ENCODE peak calls at places on chromosomes 1 and 21, in seven cellular contexts. X, P, M, N, V, D and S are unnamed samples. For H3K27me3, the result is how much of the 10 kb centered on the place peaks cover.

GRCh38 chr21:20270365-20271055 is 727.7 kb upstream of the NCAM2 start:
- DNase-seq in X (no peak), P (no peak), M (no peak), N (no peak), V (no peak), D (no peak), S (no peak)

GRCh38 chr1:54312874-54313316 is 93.3 kb downstream of the SSBP3 start:
- DNase-seq in X (no peak), P (peak), M (no peak), N (peak), V (peak), D (peak), S (peak)

GRCh38 chr1:184145083-184145482 is 93.6 kb downstream of the TSEN15 start:
- DNase-seq in X (no peak), P (no peak), M (no peak), N (no peak), V (no peak), D (no peak), S (no peak)

GRCh38 chr1:207261971-207262370 is 59.5 kb upstream of the CD55 start:
- DNase-seq in X (no peak), P (no peak), M (no peak), N (no peak), V (no peak), D (no peak), S (no peak)

GRCh38 chr1:7224644-7225043 is 439.4 kb downstream of the CAMTA1 start:
- DNase-seq in X (no peak), P (no peak), M (no peak), N (peak), V (no peak), D (no peak), S (peak)

GRCh38 chr1:156838972-156839371 is 19.9 kb downstream of the INSRR start:
- DNase-seq in X (peak), P (no peak), M (peak), N (no peak), V (peak), D (no peak), S (no peak)

GRCh38 chr21:45145146-45145545 is 70.8 kb downstream of the ADARB1 start:
- DNase-seq in X (no peak), P (no peak), M (no peak), N (no peak), V (no peak), D (peak), S (no peak)

GRCh38 chr1:176765608-176766007 is 302.6 kb downstream of the PAPPA2 start:
- DNase-seq in X (no peak), P (no peak), M (no peak), N (no peak), V (no peak), D (no peak), S (no peak)

GRCh38 chr21:18244721-18245486 is at the start of gene CHODL:
- DNase-seq in X (no peak), P (no peak), M (no peak), N (no peak), V (no peak), D (no peak), S (no peak)

GRCh38 chr1:25579947-25580309 is 36.5 kb downstream of the LDLRAP1 start:
- DNase-seq in X (no peak), P (no peak), M (no peak), N (no peak), V (no peak), D (no peak), S (no peak)

GRCh38 chr1:170162385-170163226 is 16.8 kb downstream of the NTMT2 start:
- DNase-seq in X (no peak), P (no peak), M (no peak), N (no peak), V (peak), D (peak), S (no peak)

GRCh38 chr1:63818567-63819340 is 44.9 kb downstream of the ROR1 start:
- DNase-seq in X (no peak), P (no peak), M (no peak), N (no peak), V (no peak), D (no peak), S (no peak)

GRCh38 chr1:193211539-193211938 is 25.1 kb upstream of the B3GALT2 start:
- DNase-seq in X (no peak), P (no peak), M (no peak), N (no peak), V (no peak), D (no peak), S (no peak)

GRCh38 chr1:53498555-53499142 is 39.5 kb downstream of the DMRTB1 start:
- DNase-seq in X (no peak), P (no peak), M (no peak), N (no peak), V (no peak), D (no peak), S (no peak)

GRCh38 chr1:217137210-217137871 is 414.1 kb upstream of the ESRRG start:
- DNase-seq in X (no peak), P (no peak), M (no peak), N (no peak), V (peak), D (no peak), S (peak)

GRCh38 chr21:17441370-17441769 is 71.5 kb upstream of the CXADR start:
- DNase-seq in X (no peak), P (no peak), M (no peak), N (peak), V (peak), D (no peak), S (peak)

GRCh38 chr21:29701676-29702075 is 238.1 kb downstream of the GRIK1 start:
- DNase-seq in X (no peak), P (no peak), M (no peak), N (no peak), V (no peak), D (no peak), S (no peak)

GRCh38 chr1:168507271-168507670 is 36.5 kb downstream of the XCL2 start:
- DNase-seq in X (no peak), P (no peak), M (no peak), N (no peak), V (peak), D (no peak), S (no peak)

GRCh38 chr1:200445213-200445612 is 35.4 kb upstream of the ZNF281 start:
- DNase-seq in X (no peak), P (no peak), M (no peak), N (no peak), V (no peak), D (no peak), S (no peak)

GRCh38 chr1:231684333-231685244 is 58.0 kb downstream of the DISC1 start:
- DNase-seq in X (no peak), P (no peak), M (no peak), N (peak), V (no peak), D (no peak), S (peak)

GRCh38 chr1:26049531-26050254 is 3.8 kb upstream of the SLC30A2 start:
- DNase-seq in X (no peak), P (no peak), M (no peak), N (peak), V (no peak), D (no peak), S (peak)

GRCh38 chr1:66313446-66313845 is 220.5 kb upstream of the SGIP1 start:
- DNase-seq in X (no peak), P (no peak), M (no peak), N (no peak), V (no peak), D (no peak), S (no peak)

GRCh38 chr1:231969078-231969477 is 342.5 kb downstream of the DISC1 start:
- DNase-seq in X (no peak), P (no peak), M (no peak), N (no peak), V (no peak), D (no peak), S (no peak)

GRCh38 chr1:101293461-101294045 is 56.7 kb downstream of the S1PR1 start:
- DNase-seq in X (peak), P (no peak), M (no peak), N (no peak), V (no peak), D (no peak), S (no peak)

GRCh38 chr1:36304970-36305914 is 926 bp upstream of the SH3D21 start:
- DNase-seq in X (no peak), P (no peak), M (no peak), N (peak), V (no peak), D (no peak), S (no peak)

GRCh38 chr1:67830226-67830625 is 3.0 kb downstream of the GNG12 start:
- DNase-seq in X (no peak), P (no peak), M (no peak), N (no peak), V (no peak), D (no peak), S (no peak)

GRCh38 chr1:206467915-206468314 is 2.4 kb upstream of the IKBKE start:
- DNase-seq in X (no peak), P (no peak), M (peak), N (peak), V (peak), D (peak), S (peak)

GRCh38 chr21:16815228-16815627 is 697.6 kb upstream of the CXADR start:
- DNase-seq in X (no peak), P (no peak), M (no peak), N (no peak), V (no peak), D (no peak), S (no peak)

GRCh38 chr1:6489799-6490180 is 1.7 kb downstream of the PLEKHG5 start:
- DNase-seq in X (peak), P (peak), M (peak), N (peak), V (peak), D (peak), S (peak)

DNA sequence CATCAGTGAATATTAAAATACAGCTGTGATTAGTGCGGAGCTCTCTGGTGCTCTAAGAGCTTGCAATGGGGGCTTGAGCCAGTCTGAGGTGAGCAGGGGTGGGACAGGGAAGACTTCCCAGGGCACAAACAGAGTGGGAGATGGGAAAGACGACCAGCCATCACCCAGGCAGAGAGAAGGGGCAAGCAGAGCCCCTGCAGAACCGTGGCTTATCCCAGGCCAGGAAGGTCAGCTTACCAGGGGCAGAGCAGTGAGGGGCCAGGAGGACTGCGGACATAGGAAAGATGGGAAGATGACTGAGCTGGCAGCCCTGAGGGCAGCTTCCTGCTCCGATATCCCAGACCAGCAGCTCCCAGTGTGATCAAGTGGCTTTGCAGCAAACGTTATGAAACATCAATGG is 55.4 kb upstream of the IFFO2 start:
- DNase-seq in X (no peak), P (no peak), M (no peak), N (no peak), V (no peak), D (peak), S (no peak)
- H3K27ac ChIP-seq in X (no peak), P (no peak), M (no peak), N (peak), V (peak), D (peak), S (no peak)

GRCh38 chr1:23421343-23421742 is 3.2 kb downstream of the TCEA3 start:
- DNase-seq in X (no peak), P (no peak), M (no peak), N (no peak), V (peak), D (no peak), S (no peak)

GRCh38 chr1:23417570-23417969 is 7.0 kb downstream of the TCEA3 start:
- DNase-seq in X (no peak), P (no peak), M (no peak), N (no peak), V (peak), D (no peak), S (peak)

GRCh38 chr1:23419180-23419579 is 5.4 kb downstream of the TCEA3 start:
- DNase-seq in X (no peak), P (no peak), M (no peak), N (no peak), V (no peak), D (no peak), S (no peak)

GRCh38 chr1:23420778-23421177 is 3.8 kb downstream of the TCEA3 start:
- DNase-seq in X (no peak), P (no peak), M (no peak), N (no peak), V (no peak), D (no peak), S (no peak)

DNA sequence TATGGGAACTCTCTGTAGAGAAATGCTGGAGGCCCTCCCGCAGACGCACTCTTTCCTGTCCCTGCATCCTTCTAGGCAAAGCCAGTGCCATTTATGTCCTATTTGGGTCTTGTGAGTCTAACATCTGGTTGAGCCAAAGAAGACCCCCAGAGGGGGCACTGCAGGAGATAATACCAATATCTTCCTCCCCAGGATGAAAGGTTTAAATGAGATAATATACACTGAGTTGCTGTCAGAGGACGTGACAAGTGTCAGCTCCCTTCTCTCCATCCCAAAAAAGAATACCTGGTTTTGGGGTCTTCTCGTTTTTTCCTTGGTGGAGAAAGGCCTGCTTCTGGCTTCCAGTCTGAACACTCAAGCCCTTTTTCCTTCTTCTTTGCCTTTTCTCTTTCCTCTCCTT is 7.6 kb downstream of the TCEA3 start:
- DNase-seq in X (no peak), P (no peak), M (no peak), N (no peak), V (no peak), D (no peak), S (no peak)
- H3K27me3 ChIP-seq in X (under half), P (under half), M (under half), N (under half), V (under half), D (under half), S (under half)

GRCh38 chr1:56433056-56433577 is 146.2 kb downstream of the PLPP3 start:
- DNase-seq in X (no peak), P (no peak), M (peak), N (no peak), V (no peak), D (peak), S (no peak)
- H3K27ac ChIP-seq in X (no peak), P (no peak), M (no peak), N (no peak), V (no peak), D (no peak), S (peak)

DNA sequence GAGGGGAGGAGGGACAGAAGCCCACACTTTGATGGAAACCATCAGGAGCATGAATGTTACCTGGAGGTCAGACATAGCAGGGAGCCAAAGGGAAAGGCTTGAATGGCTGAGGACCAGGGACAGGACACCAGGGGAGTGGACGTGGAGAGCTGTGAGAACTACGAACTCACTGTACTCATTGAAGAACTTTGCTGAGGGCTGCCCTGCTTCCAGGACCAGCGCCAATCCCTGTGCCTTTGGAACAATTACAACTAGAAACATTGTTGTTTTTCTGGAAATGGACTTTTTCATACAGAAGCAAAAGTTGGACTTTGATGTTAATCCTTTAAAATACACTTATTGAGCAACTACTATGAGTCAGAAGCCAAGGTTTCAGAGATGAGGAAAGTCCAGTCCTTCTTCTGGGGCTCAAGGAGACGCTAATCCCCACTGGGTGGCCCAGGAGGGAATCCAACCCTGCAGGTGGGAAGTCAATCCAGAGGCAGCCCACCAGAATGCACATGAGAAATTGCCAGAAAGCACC is 12.9 kb downstream of the TSPAN2 start:
- DNase-seq in X (no peak), P (no peak), M (no peak), N (no peak), V (no peak), D (peak), S (no peak)
- H3K27me3 ChIP-seq in X (under half), P (under half), M (under half), N (under half), V (under half), D (under half), S (under half)

DNA sequence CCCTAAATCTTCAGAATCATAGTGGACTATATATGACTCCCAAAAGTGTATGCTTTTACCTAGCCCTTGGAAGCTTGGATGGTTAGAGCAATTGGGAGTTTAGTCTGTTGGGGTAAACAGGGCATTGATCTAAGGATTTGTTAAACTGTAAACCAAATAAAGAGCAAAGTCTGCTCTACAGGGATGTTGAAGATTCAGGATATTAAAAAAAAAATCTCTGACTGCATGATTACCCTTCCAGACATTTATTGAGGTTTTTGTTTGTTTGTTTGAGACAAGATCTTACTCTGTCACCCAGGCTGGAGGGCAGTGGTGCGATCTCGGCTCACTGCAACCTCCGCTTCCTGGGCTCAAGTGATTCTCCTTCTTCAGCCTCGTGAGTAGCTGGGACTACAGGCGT is 31.6 kb downstream of the PBX1 start:
- DNase-seq in X (no peak), P (no peak), M (no peak), N (no peak), V (no peak), D (no peak), S (no peak)
- H3K27ac ChIP-seq in X (no peak), P (no peak), M (no peak), N (peak), V (peak), D (peak), S (peak)

GRCh38 chr1:203524152-203524551 is 30.2 kb downstream of the OPTC start:
- DNase-seq in X (no peak), P (no peak), M (no peak), N (no peak), V (no peak), D (no peak), S (no peak)
- H3K27me3 ChIP-seq in X (under half), P (under half), M (under half), N (under half), V (under half), D (under half), S (under half)